ENCODE peak calls at places on chromosomes 16 and 17, in eight cellular contexts. One of them, this sample, is unnamed. For H3K27me3, the result is how much of the 10 kb centered on the place peaks cover.

GRCh38 chr17:63399856-63400255 is 46.2 kb downstream of the CYB561 start:
- DNase-seq in CD8-positive, alpha-beta T cell: no peak
- DNase-seq in cardiac muscle cell: peak
- DNase-seq in adrenal gland: no peak
- DNase-seq in left ventricle myocardium inferior: peak
- DNase-seq in PC-3: no peak
- DNase-seq in gastrocnemius medialis: no peak
- DNase-seq in GM23338: no peak
- DNase-seq in this sample: no peak

GRCh38 chr17:80832266-80832676 is 159.4 kb upstream of the CHMP6 start:
- DNase-seq in left ventricle myocardium inferior: no peak
- DNase-seq in adrenal gland: peak
- DNase-seq in PC-3: peak
- DNase-seq in CD8-positive, alpha-beta T cell: no peak
- DNase-seq in GM23338: peak
- DNase-seq in gastrocnemius medialis: no peak
- DNase-seq in cardiac muscle cell: peak
- DNase-seq in this sample: peak

GRCh38 chr17:67042104-67042899 is 2.1 kb upstream of the CACNG1 start:
- DNase-seq in GM23338: no peak
- DNase-seq in PC-3: no peak
- DNase-seq in cardiac muscle cell: no peak
- DNase-seq in CD8-positive, alpha-beta T cell: no peak
- DNase-seq in gastrocnemius medialis: no peak
- DNase-seq in adrenal gland: no peak
- DNase-seq in left ventricle myocardium inferior: no peak
- DNase-seq in this sample: no peak

GRCh38 chr16:17471745-17472075 is 950 bp upstream of the XYLT1 start:
- DNase-seq in PC-3: no peak
- DNase-seq in adrenal gland: no peak
- DNase-seq in cardiac muscle cell: no peak
- DNase-seq in gastrocnemius medialis: no peak
- DNase-seq in left ventricle myocardium inferior: no peak
- DNase-seq in GM23338: no peak
- DNase-seq in CD8-positive, alpha-beta T cell: no peak
- DNase-seq in this sample: no peak

GRCh38 chr16:51239196-51239595 is 88.1 kb upstream of the SALL1 start:
- DNase-seq in PC-3: no peak
- DNase-seq in cardiac muscle cell: no peak
- DNase-seq in adrenal gland: no peak
- DNase-seq in gastrocnemius medialis: no peak
- DNase-seq in GM23338: no peak
- DNase-seq in CD8-positive, alpha-beta T cell: no peak
- DNase-seq in left ventricle myocardium inferior: no peak
- DNase-seq in this sample: no peak

GRCh38 chr17:77836557-77837041 is 121.9 kb upstream of the TNRC6C start:
- DNase-seq in left ventricle myocardium inferior: no peak
- DNase-seq in GM23338: no peak
- DNase-seq in gastrocnemius medialis: peak
- DNase-seq in PC-3: peak
- DNase-seq in CD8-positive, alpha-beta T cell: peak
- DNase-seq in adrenal gland: no peak
- DNase-seq in cardiac muscle cell: peak
- DNase-seq in this sample: peak

GRCh38 chr17:22277595-22277994 is 585.3 kb downstream of the KCNJ18 start:
- DNase-seq in cardiac muscle cell: no peak
- DNase-seq in GM23338: no peak
- DNase-seq in adrenal gland: no peak
- DNase-seq in CD8-positive, alpha-beta T cell: no peak
- DNase-seq in gastrocnemius medialis: no peak
- DNase-seq in PC-3: no peak
- DNase-seq in left ventricle myocardium inferior: no peak
- DNase-seq in this sample: no peak

GRCh38 chr17:63927464-63928171 is 4.5 kb downstream of the CD79B start:
- DNase-seq in PC-3: no peak
- DNase-seq in GM23338: no peak
- DNase-seq in gastrocnemius medialis: no peak
- DNase-seq in left ventricle myocardium inferior: no peak
- DNase-seq in CD8-positive, alpha-beta T cell: no peak
- DNase-seq in cardiac muscle cell: no peak
- DNase-seq in adrenal gland: no peak
- DNase-seq in this sample: no peak

GRCh38 chr17:11503292-11503691 is 95.0 kb upstream of the DNAH9 start:
- DNase-seq in left ventricle myocardium inferior: no peak
- DNase-seq in gastrocnemius medialis: no peak
- DNase-seq in CD8-positive, alpha-beta T cell: no peak
- DNase-seq in PC-3: no peak
- DNase-seq in cardiac muscle cell: no peak
- DNase-seq in GM23338: no peak
- DNase-seq in adrenal gland: no peak
- DNase-seq in this sample: no peak

GRCh38 chr16:4976079-4976478 is 17.9 kb downstream of the SEC14L5 start:
- DNase-seq in adrenal gland: no peak
- DNase-seq in left ventricle myocardium inferior: no peak
- DNase-seq in GM23338: no peak
- DNase-seq in CD8-positive, alpha-beta T cell: no peak
- DNase-seq in cardiac muscle cell: no peak
- DNase-seq in gastrocnemius medialis: no peak
- DNase-seq in PC-3: no peak
- DNase-seq in this sample: no peak

GRCh38 chr16:56689171-56689570 is 6.9 kb downstream of the MT1X start:
- DNase-seq in adrenal gland: no peak
- DNase-seq in gastrocnemius medialis: no peak
- DNase-seq in GM23338: no peak
- DNase-seq in cardiac muscle cell: no peak
- DNase-seq in PC-3: no peak
- DNase-seq in left ventricle myocardium inferior: no peak
- DNase-seq in CD8-positive, alpha-beta T cell: no peak
- DNase-seq in this sample: peak

GRCh38 chr17:79614248-79614647 is 3.4 kb upstream of the RBFOX3 start:
- DNase-seq in CD8-positive, alpha-beta T cell: no peak
- DNase-seq in PC-3: no peak
- DNase-seq in gastrocnemius medialis: no peak
- DNase-seq in adrenal gland: no peak
- DNase-seq in left ventricle myocardium inferior: no peak
- DNase-seq in GM23338: no peak
- DNase-seq in cardiac muscle cell: no peak
- DNase-seq in this sample: no peak

GRCh38 chr17:13297198-13297597 is 279.4 kb upstream of the ELAC2 start:
- DNase-seq in gastrocnemius medialis: no peak
- DNase-seq in CD8-positive, alpha-beta T cell: no peak
- DNase-seq in GM23338: no peak
- DNase-seq in cardiac muscle cell: no peak
- DNase-seq in adrenal gland: no peak
- DNase-seq in PC-3: no peak
- DNase-seq in left ventricle myocardium inferior: no peak
- DNase-seq in this sample: no peak

GRCh38 chr17:44738214-44738906 is 20.4 kb upstream of the ADAM11 start:
- DNase-seq in left ventricle myocardium inferior: no peak
- DNase-seq in cardiac muscle cell: no peak
- DNase-seq in PC-3: no peak
- DNase-seq in gastrocnemius medialis: no peak
- DNase-seq in adrenal gland: no peak
- DNase-seq in CD8-positive, alpha-beta T cell: no peak
- DNase-seq in GM23338: no peak
- DNase-seq in this sample: peak

GRCh38 chr16:30747331-30747730 is 894 bp upstream of the PHKG2 start:
- DNase-seq in CD8-positive, alpha-beta T cell: no peak
- DNase-seq in GM23338: no peak
- DNase-seq in cardiac muscle cell: peak
- DNase-seq in adrenal gland: no peak
- DNase-seq in PC-3: peak
- DNase-seq in left ventricle myocardium inferior: no peak
- DNase-seq in gastrocnemius medialis: no peak
- DNase-seq in this sample: peak

DNA sequence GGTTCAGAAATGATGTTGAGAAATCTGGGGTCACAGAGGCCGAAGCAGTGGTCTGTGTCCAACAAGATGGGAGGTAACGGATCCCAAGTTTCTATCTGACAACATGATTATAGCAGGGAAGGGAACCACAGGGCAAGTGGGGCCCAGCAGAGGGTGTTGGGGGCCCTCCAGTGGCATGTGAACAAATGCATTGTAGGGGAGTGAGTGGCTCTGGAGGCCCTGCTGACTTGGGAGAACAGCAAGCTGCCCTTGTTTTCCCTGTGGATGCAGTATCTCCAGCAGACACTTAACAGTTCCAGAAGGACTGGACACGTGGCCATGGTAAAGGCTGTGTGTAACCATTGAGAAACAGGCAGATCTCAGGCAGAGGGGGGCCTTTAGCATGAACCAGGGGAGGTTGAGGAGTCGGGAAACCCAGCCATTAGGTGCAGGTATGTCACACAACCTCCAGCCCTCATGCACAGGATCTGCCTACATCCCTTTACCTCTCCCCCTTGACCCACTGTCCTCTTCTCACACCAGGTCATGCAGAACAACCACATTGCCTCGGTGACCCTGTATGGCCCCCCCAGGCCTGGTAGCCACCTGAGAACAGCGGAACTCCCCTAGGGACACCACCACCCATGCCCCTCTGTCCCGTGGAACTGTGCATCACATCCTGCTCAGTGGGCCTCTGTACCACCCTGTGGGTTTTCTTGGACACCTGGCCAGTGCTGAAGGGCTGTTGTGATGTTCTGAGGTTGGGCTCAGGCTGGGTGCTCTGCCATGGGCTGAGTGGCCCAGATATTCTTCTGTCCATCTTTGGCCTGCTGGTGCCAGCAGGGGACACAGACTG is 4.1 kb downstream of the B3GNT9 start:
- DNase-seq in CD8-positive, alpha-beta T cell: no peak
- DNase-seq in PC-3: no peak
- DNase-seq in gastrocnemius medialis: no peak
- DNase-seq in cardiac muscle cell: no peak
- DNase-seq in GM23338: no peak
- DNase-seq in adrenal gland: no peak
- DNase-seq in left ventricle myocardium inferior: no peak
- DNase-seq in this sample: no peak
- TF ChIP-seq CTCF in CD8-positive, alpha-beta T cell: no peak
- TF ChIP-seq CTCF in PC-3: no peak
- TF ChIP-seq CTCF in gastrocnemius medialis: no peak
- TF ChIP-seq CTCF in cardiac muscle cell: no peak
- TF ChIP-seq CTCF in GM23338: peak
- TF ChIP-seq CTCF in adrenal gland: no peak
- TF ChIP-seq CTCF in left ventricle myocardium inferior: no peak
- TF ChIP-seq CTCF in this sample: no peak

DNA sequence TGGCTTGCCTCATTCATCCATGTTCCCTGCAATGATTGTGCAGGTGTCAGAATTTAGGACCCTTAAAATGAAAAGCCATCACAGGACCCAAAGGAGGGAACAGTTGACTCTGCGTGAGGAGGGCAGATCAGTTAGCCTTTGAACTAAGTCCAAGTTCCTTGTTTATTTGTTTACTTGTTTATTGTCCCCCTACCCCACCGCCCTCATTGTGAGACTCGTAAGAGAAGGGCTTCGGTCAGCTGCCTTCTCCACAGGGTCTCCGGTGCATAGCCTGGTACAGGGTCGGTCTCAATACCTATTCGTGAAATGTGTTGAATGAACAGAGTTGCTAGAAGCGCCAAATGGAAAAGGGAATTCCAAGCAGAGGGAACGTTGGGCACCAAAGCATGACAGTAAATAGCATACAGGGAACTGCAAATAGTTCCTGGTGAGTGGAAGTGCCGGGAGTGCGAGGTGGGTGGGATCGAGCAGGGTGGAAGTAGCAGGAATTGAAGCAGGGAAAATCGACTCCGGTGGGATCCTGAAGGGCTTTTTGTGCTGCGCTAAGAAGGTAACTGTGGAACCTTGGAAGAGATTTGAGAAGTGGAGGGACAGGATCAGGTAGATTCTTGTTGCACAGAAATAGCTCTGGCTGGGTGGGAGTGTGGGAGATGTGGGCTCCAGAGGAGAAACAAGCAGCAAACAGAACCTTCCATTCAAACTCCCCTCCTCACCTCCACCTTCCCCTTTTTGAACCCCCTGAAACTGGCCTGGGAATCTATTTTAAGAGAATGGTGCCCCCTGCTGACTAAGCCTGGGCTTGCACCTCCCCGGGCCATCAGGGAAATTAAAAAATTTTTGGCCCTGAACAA is 12.7 kb downstream of the SLC35B1 start:
- DNase-seq in cardiac muscle cell: peak
- DNase-seq in left ventricle myocardium inferior: peak
- DNase-seq in gastrocnemius medialis: no peak
- DNase-seq in PC-3: peak
- DNase-seq in GM23338: peak
- DNase-seq in adrenal gland: peak
- DNase-seq in CD8-positive, alpha-beta T cell: peak
- DNase-seq in this sample: no peak
- H3K4me3 ChIP-seq in cardiac muscle cell: no peak
- H3K4me3 ChIP-seq in left ventricle myocardium inferior: no peak
- H3K4me3 ChIP-seq in gastrocnemius medialis: no peak
- H3K4me3 ChIP-seq in PC-3: peak
- H3K4me3 ChIP-seq in GM23338: peak
- H3K4me3 ChIP-seq in adrenal gland: no peak
- H3K4me3 ChIP-seq in CD8-positive, alpha-beta T cell: no peak
- H3K4me3 ChIP-seq in this sample: no peak

GRCh38 chr16:973366-973765 is 2.6 kb upstream of the LMF1 start:
- DNase-seq in adrenal gland: no peak
- DNase-seq in PC-3: no peak
- DNase-seq in cardiac muscle cell: no peak
- DNase-seq in left ventricle myocardium inferior: no peak
- DNase-seq in gastrocnemius medialis: no peak
- DNase-seq in CD8-positive, alpha-beta T cell: no peak
- DNase-seq in GM23338: no peak
- DNase-seq in this sample: no peak
- H3K27me3 ChIP-seq in adrenal gland: under half
- H3K27me3 ChIP-seq in PC-3: under half
- H3K27me3 ChIP-seq in cardiac muscle cell: under half
- H3K27me3 ChIP-seq in left ventricle myocardium inferior: under half
- H3K27me3 ChIP-seq in gastrocnemius medialis: under half
- H3K27me3 ChIP-seq in CD8-positive, alpha-beta T cell: under half
- H3K27me3 ChIP-seq in GM23338: under half
- H3K27me3 ChIP-seq in this sample: under half

DNA sequence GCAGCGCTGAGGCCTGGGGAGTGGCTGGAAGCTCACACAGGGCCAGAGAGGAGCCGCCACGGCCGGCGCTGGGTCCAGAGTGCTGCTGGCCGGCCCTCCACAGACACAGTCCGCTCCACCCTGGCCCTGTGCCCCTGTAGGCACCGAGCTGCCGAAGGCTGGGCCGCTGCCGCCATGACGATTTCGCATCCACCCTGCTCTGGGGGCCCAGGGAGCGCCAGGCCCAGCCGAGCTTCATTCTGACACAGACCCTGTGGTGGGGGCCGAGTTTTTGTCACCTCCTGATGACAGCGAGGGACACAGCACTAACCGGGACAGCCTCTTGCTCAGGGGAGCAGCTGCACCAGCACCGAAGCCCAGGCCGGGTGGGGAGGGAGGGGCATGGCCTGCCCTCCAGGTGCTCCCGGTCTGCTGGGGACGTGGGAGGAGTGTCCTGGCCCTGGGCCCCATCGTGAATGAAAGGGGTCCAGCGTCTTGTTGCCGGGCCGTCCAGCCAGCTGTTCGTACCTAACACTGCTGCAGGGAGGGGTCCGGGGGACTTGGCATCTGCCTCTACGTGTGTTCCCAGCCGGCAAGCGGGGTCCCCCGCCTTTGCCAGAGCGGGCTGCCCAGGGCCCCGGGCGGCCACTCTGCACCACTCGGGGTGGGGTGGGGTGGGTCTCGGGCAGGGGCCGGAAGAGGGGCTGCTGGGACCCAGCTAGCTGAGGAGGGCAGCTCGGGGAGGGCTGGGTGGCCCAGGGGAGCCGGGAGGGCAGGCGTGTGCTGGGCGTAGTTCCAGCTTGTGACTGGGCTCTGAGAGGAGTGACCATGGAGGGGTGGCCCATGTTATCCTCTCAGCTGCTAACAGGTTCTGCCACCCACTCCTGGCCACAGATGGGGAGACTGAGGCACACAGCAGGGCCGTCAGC is 26.9 kb upstream of the SSTR5 start:
- DNase-seq in CD8-positive, alpha-beta T cell: no peak
- DNase-seq in left ventricle myocardium inferior: no peak
- DNase-seq in gastrocnemius medialis: no peak
- DNase-seq in GM23338: no peak
- DNase-seq in PC-3: no peak
- DNase-seq in adrenal gland: no peak
- DNase-seq in cardiac muscle cell: no peak
- DNase-seq in this sample: no peak
- TF ChIP-seq CTCF in CD8-positive, alpha-beta T cell: no peak
- TF ChIP-seq CTCF in left ventricle myocardium inferior: no peak
- TF ChIP-seq CTCF in gastrocnemius medialis: no peak
- TF ChIP-seq CTCF in GM23338: no peak
- TF ChIP-seq CTCF in PC-3: no peak
- TF ChIP-seq CTCF in adrenal gland: no peak
- TF ChIP-seq CTCF in cardiac muscle cell: no peak
- TF ChIP-seq CTCF in this sample: no peak

This sample was measured in bronchial epithelial cell.